ENCODE peak calls at places on chromosomes 3 and 15, in seven cellular contexts. One of them, this sample, is unnamed.

GRCh38 chr3:66416556-66417304 is 84.1 kb downstream of the LRIG1 start:
- DNase-seq in GM23338: no peak
- DNase-seq in activated T-helper 9 cell treated with anti-CD3 and anti-CD28 coated beads, Interleukin-2, amount 50 U/mL, for 16 hours: no peak
- DNase-seq in right atrium auricular region: no peak
- DNase-seq in GDM1: no peak
- DNase-seq in activated CD8-positive, alpha-beta memory T cell treated with anti-CD3 and anti-CD28 coated beads for 1 hour: no peak
- DNase-seq in fibroblast of mammary gland: no peak
- DNase-seq in this sample: no peak

GRCh38 chr3:32399030-32399620 is 7.5 kb downstream of the CMTM7 start:
- DNase-seq in GM23338: peak
- DNase-seq in activated T-helper 9 cell treated with anti-CD3 and anti-CD28 coated beads, Interleukin-2, amount 50 U/mL, for 16 hours: no peak
- DNase-seq in right atrium auricular region: no peak
- DNase-seq in GDM1: peak
- DNase-seq in activated CD8-positive, alpha-beta memory T cell treated with anti-CD3 and anti-CD28 coated beads for 1 hour: no peak
- DNase-seq in fibroblast of mammary gland: peak
- DNase-seq in this sample: peak

GRCh38 chr3:54696313-54696712 is 231.5 kb downstream of the LRTM1 start:
- DNase-seq in GM23338: no peak
- DNase-seq in activated T-helper 9 cell treated with anti-CD3 and anti-CD28 coated beads, Interleukin-2, amount 50 U/mL, for 16 hours: no peak
- DNase-seq in right atrium auricular region: no peak
- DNase-seq in GDM1: no peak
- DNase-seq in activated CD8-positive, alpha-beta memory T cell treated with anti-CD3 and anti-CD28 coated beads for 1 hour: no peak
- DNase-seq in fibroblast of mammary gland: no peak
- DNase-seq in this sample: no peak

GRCh38 chr3:111859061-111859973 is at the start of gene PHLDB2:
- DNase-seq in GM23338: peak
- DNase-seq in activated T-helper 9 cell treated with anti-CD3 and anti-CD28 coated beads, Interleukin-2, amount 50 U/mL, for 16 hours: peak
- DNase-seq in right atrium auricular region: peak
- DNase-seq in GDM1: no peak
- DNase-seq in activated CD8-positive, alpha-beta memory T cell treated with anti-CD3 and anti-CD28 coated beads for 1 hour: peak
- DNase-seq in fibroblast of mammary gland: peak
- DNase-seq in this sample: peak

GRCh38 chr3:177420643-177421042 is 223.4 kb upstream of the TBL1XR1 start:
- DNase-seq in GM23338: no peak
- DNase-seq in activated T-helper 9 cell treated with anti-CD3 and anti-CD28 coated beads, Interleukin-2, amount 50 U/mL, for 16 hours: no peak
- DNase-seq in right atrium auricular region: no peak
- DNase-seq in GDM1: no peak
- DNase-seq in activated CD8-positive, alpha-beta memory T cell treated with anti-CD3 and anti-CD28 coated beads for 1 hour: no peak
- DNase-seq in fibroblast of mammary gland: peak
- DNase-seq in this sample: no peak

GRCh38 chr15:57463360-57463759 is 87.1 kb downstream of the CGNL1 start:
- DNase-seq in GM23338: no peak
- DNase-seq in activated T-helper 9 cell treated with anti-CD3 and anti-CD28 coated beads, Interleukin-2, amount 50 U/mL, for 16 hours: no peak
- DNase-seq in right atrium auricular region: no peak
- DNase-seq in GDM1: no peak
- DNase-seq in activated CD8-positive, alpha-beta memory T cell treated with anti-CD3 and anti-CD28 coated beads for 1 hour: no peak
- DNase-seq in fibroblast of mammary gland: no peak
- DNase-seq in this sample: no peak

GRCh38 chr15:73378089-73378488 is 9.3 kb upstream of the HCN4 start:
- DNase-seq in GM23338: no peak
- DNase-seq in activated T-helper 9 cell treated with anti-CD3 and anti-CD28 coated beads, Interleukin-2, amount 50 U/mL, for 16 hours: no peak
- DNase-seq in right atrium auricular region: no peak
- DNase-seq in GDM1: no peak
- DNase-seq in activated CD8-positive, alpha-beta memory T cell treated with anti-CD3 and anti-CD28 coated beads for 1 hour: no peak
- DNase-seq in fibroblast of mammary gland: no peak
- DNase-seq in this sample: no peak

GRCh38 chr3:51538115-51538458 is 432 bp upstream of the RAD54L2 start:
- DNase-seq in GM23338: peak
- DNase-seq in activated T-helper 9 cell treated with anti-CD3 and anti-CD28 coated beads, Interleukin-2, amount 50 U/mL, for 16 hours: no peak
- DNase-seq in right atrium auricular region: no peak
- DNase-seq in GDM1: no peak
- DNase-seq in activated CD8-positive, alpha-beta memory T cell treated with anti-CD3 and anti-CD28 coated beads for 1 hour: no peak
- DNase-seq in fibroblast of mammary gland: peak
- DNase-seq in this sample: peak

GRCh38 chr3:128851601-128852000 is 27.8 kb upstream of the ACAD9 start:
- DNase-seq in GM23338: no peak
- DNase-seq in activated T-helper 9 cell treated with anti-CD3 and anti-CD28 coated beads, Interleukin-2, amount 50 U/mL, for 16 hours: no peak
- DNase-seq in right atrium auricular region: no peak
- DNase-seq in GDM1: no peak
- DNase-seq in activated CD8-positive, alpha-beta memory T cell treated with anti-CD3 and anti-CD28 coated beads for 1 hour: no peak
- DNase-seq in fibroblast of mammary gland: no peak
- DNase-seq in this sample: no peak

GRCh38 chr3:123421353-123422174 is 27.3 kb downstream of the ADCY5 start:
- DNase-seq in GM23338: no peak
- DNase-seq in activated T-helper 9 cell treated with anti-CD3 and anti-CD28 coated beads, Interleukin-2, amount 50 U/mL, for 16 hours: no peak
- DNase-seq in right atrium auricular region: no peak
- DNase-seq in GDM1: no peak
- DNase-seq in activated CD8-positive, alpha-beta memory T cell treated with anti-CD3 and anti-CD28 coated beads for 1 hour: no peak
- DNase-seq in fibroblast of mammary gland: peak
- DNase-seq in this sample: no peak

GRCh38 chr3:109413049-109413448 is 75.7 kb upstream of the DPPA4 start:
- DNase-seq in GM23338: no peak
- DNase-seq in activated T-helper 9 cell treated with anti-CD3 and anti-CD28 coated beads, Interleukin-2, amount 50 U/mL, for 16 hours: no peak
- DNase-seq in right atrium auricular region: no peak
- DNase-seq in GDM1: no peak
- DNase-seq in activated CD8-positive, alpha-beta memory T cell treated with anti-CD3 and anti-CD28 coated beads for 1 hour: no peak
- DNase-seq in fibroblast of mammary gland: no peak
- DNase-seq in this sample: no peak

GRCh38 chr3:155995525-155996370 is 124.6 kb upstream of the KCNAB1 start:
- DNase-seq in GM23338: peak
- DNase-seq in activated T-helper 9 cell treated with anti-CD3 and anti-CD28 coated beads, Interleukin-2, amount 50 U/mL, for 16 hours: no peak
- DNase-seq in right atrium auricular region: no peak
- DNase-seq in GDM1: no peak
- DNase-seq in activated CD8-positive, alpha-beta memory T cell treated with anti-CD3 and anti-CD28 coated beads for 1 hour: no peak
- DNase-seq in fibroblast of mammary gland: peak
- DNase-seq in this sample: peak

GRCh38 chr3:13753926-13754325 is 125.9 kb downstream of the WNT7A start:
- DNase-seq in GM23338: no peak
- DNase-seq in activated T-helper 9 cell treated with anti-CD3 and anti-CD28 coated beads, Interleukin-2, amount 50 U/mL, for 16 hours: no peak
- DNase-seq in right atrium auricular region: no peak
- DNase-seq in GDM1: no peak
- DNase-seq in activated CD8-positive, alpha-beta memory T cell treated with anti-CD3 and anti-CD28 coated beads for 1 hour: no peak
- DNase-seq in fibroblast of mammary gland: no peak
- DNase-seq in this sample: no peak

GRCh38 chr15:42736793-42737528 is at the start of gene CDAN1:
- DNase-seq in GM23338: peak
- DNase-seq in activated T-helper 9 cell treated with anti-CD3 and anti-CD28 coated beads, Interleukin-2, amount 50 U/mL, for 16 hours: peak
- DNase-seq in right atrium auricular region: peak
- DNase-seq in GDM1: peak
- DNase-seq in activated CD8-positive, alpha-beta memory T cell treated with anti-CD3 and anti-CD28 coated beads for 1 hour: peak
- DNase-seq in fibroblast of mammary gland: peak
- DNase-seq in this sample: peak

GRCh38 chr3:115858995-115859807 is 235.9 kb downstream of the GAP43 start:
- DNase-seq in GM23338: peak
- DNase-seq in activated T-helper 9 cell treated with anti-CD3 and anti-CD28 coated beads, Interleukin-2, amount 50 U/mL, for 16 hours: no peak
- DNase-seq in right atrium auricular region: no peak
- DNase-seq in GDM1: no peak
- DNase-seq in activated CD8-positive, alpha-beta memory T cell treated with anti-CD3 and anti-CD28 coated beads for 1 hour: no peak
- DNase-seq in fibroblast of mammary gland: no peak
- DNase-seq in this sample: peak

GRCh38 chr3:130414457-130414856 is 69.0 kb downstream of the COL6A5 start:
- DNase-seq in GM23338: no peak
- DNase-seq in activated T-helper 9 cell treated with anti-CD3 and anti-CD28 coated beads, Interleukin-2, amount 50 U/mL, for 16 hours: no peak
- DNase-seq in right atrium auricular region: no peak
- DNase-seq in GDM1: no peak
- DNase-seq in activated CD8-positive, alpha-beta memory T cell treated with anti-CD3 and anti-CD28 coated beads for 1 hour: no peak
- DNase-seq in fibroblast of mammary gland: no peak
- DNase-seq in this sample: no peak

GRCh38 chr15:31228980-31229826 is 97.4 kb upstream of the KLF13 start:
- DNase-seq in GM23338: peak
- DNase-seq in activated T-helper 9 cell treated with anti-CD3 and anti-CD28 coated beads, Interleukin-2, amount 50 U/mL, for 16 hours: no peak
- DNase-seq in right atrium auricular region: no peak
- DNase-seq in GDM1: no peak
- DNase-seq in activated CD8-positive, alpha-beta memory T cell treated with anti-CD3 and anti-CD28 coated beads for 1 hour: no peak
- DNase-seq in fibroblast of mammary gland: no peak
- DNase-seq in this sample: peak

GRCh38 chr3:24060055-24060454 is 115.0 kb downstream of the NR1D2 start:
- DNase-seq in GM23338: no peak
- DNase-seq in activated T-helper 9 cell treated with anti-CD3 and anti-CD28 coated beads, Interleukin-2, amount 50 U/mL, for 16 hours: no peak
- DNase-seq in right atrium auricular region: peak
- DNase-seq in GDM1: no peak
- DNase-seq in activated CD8-positive, alpha-beta memory T cell treated with anti-CD3 and anti-CD28 coated beads for 1 hour: no peak
- DNase-seq in fibroblast of mammary gland: peak
- DNase-seq in this sample: peak

GRCh38 chr3:3573341-3573740 is 225.9 kb upstream of the LRRN1 start:
- DNase-seq in GM23338: no peak
- DNase-seq in activated T-helper 9 cell treated with anti-CD3 and anti-CD28 coated beads, Interleukin-2, amount 50 U/mL, for 16 hours: no peak
- DNase-seq in right atrium auricular region: no peak
- DNase-seq in GDM1: no peak
- DNase-seq in activated CD8-positive, alpha-beta memory T cell treated with anti-CD3 and anti-CD28 coated beads for 1 hour: no peak
- DNase-seq in fibroblast of mammary gland: no peak
- DNase-seq in this sample: no peak

GRCh38 chr15:31353931-31354330 is 27.3 kb downstream of the KLF13 start:
- DNase-seq in GM23338: no peak
- DNase-seq in activated T-helper 9 cell treated with anti-CD3 and anti-CD28 coated beads, Interleukin-2, amount 50 U/mL, for 16 hours: no peak
- DNase-seq in right atrium auricular region: no peak
- DNase-seq in GDM1: no peak
- DNase-seq in activated CD8-positive, alpha-beta memory T cell treated with anti-CD3 and anti-CD28 coated beads for 1 hour: no peak
- DNase-seq in fibroblast of mammary gland: no peak
- DNase-seq in this sample: no peak

GRCh38 chr3:70737656-70738309 is 425.3 kb upstream of the MDFIC2 start:
- DNase-seq in GM23338: no peak
- DNase-seq in activated T-helper 9 cell treated with anti-CD3 and anti-CD28 coated beads, Interleukin-2, amount 50 U/mL, for 16 hours: no peak
- DNase-seq in right atrium auricular region: no peak
- DNase-seq in GDM1: peak
- DNase-seq in activated CD8-positive, alpha-beta memory T cell treated with anti-CD3 and anti-CD28 coated beads for 1 hour: no peak
- DNase-seq in fibroblast of mammary gland: no peak
- DNase-seq in this sample: no peak

GRCh38 chr15:67119238-67119846 is 53.9 kb downstream of the SMAD3 start:
- DNase-seq in GM23338: no peak
- DNase-seq in activated T-helper 9 cell treated with anti-CD3 and anti-CD28 coated beads, Interleukin-2, amount 50 U/mL, for 16 hours: no peak
- DNase-seq in right atrium auricular region: no peak
- DNase-seq in GDM1: no peak
- DNase-seq in activated CD8-positive, alpha-beta memory T cell treated with anti-CD3 and anti-CD28 coated beads for 1 hour: no peak
- DNase-seq in fibroblast of mammary gland: no peak
- DNase-seq in this sample: no peak

GRCh38 chr3:17422636-17423035 is 319.8 kb downstream of the TBC1D5 start:
- DNase-seq in GM23338: no peak
- DNase-seq in activated T-helper 9 cell treated with anti-CD3 and anti-CD28 coated beads, Interleukin-2, amount 50 U/mL, for 16 hours: no peak
- DNase-seq in right atrium auricular region: no peak
- DNase-seq in GDM1: no peak
- DNase-seq in activated CD8-positive, alpha-beta memory T cell treated with anti-CD3 and anti-CD28 coated beads for 1 hour: no peak
- DNase-seq in fibroblast of mammary gland: no peak
- DNase-seq in this sample: no peak

GRCh38 chr3:70042683-70043082 is 43.1 kb downstream of the SAMMSON start:
- DNase-seq in GM23338: no peak
- DNase-seq in activated T-helper 9 cell treated with anti-CD3 and anti-CD28 coated beads, Interleukin-2, amount 50 U/mL, for 16 hours: no peak
- DNase-seq in right atrium auricular region: no peak
- DNase-seq in GDM1: no peak
- DNase-seq in activated CD8-positive, alpha-beta memory T cell treated with anti-CD3 and anti-CD28 coated beads for 1 hour: no peak
- DNase-seq in fibroblast of mammary gland: no peak
- DNase-seq in this sample: no peak

GRCh38 chr3:16741890-16742289 is 136.7 kb upstream of the DAZL start:
- DNase-seq in GM23338: no peak
- DNase-seq in activated T-helper 9 cell treated with anti-CD3 and anti-CD28 coated beads, Interleukin-2, amount 50 U/mL, for 16 hours: no peak
- DNase-seq in right atrium auricular region: peak
- DNase-seq in GDM1: no peak
- DNase-seq in activated CD8-positive, alpha-beta memory T cell treated with anti-CD3 and anti-CD28 coated beads for 1 hour: no peak
- DNase-seq in fibroblast of mammary gland: peak
- DNase-seq in this sample: no peak

GRCh38 chr15:61671736-61672135 is 388.5 kb downstream of the VPS13C start:
- DNase-seq in GM23338: no peak
- DNase-seq in activated T-helper 9 cell treated with anti-CD3 and anti-CD28 coated beads, Interleukin-2, amount 50 U/mL, for 16 hours: no peak
- DNase-seq in right atrium auricular region: no peak
- DNase-seq in GDM1: no peak
- DNase-seq in activated CD8-positive, alpha-beta memory T cell treated with anti-CD3 and anti-CD28 coated beads for 1 hour: no peak
- DNase-seq in fibroblast of mammary gland: no peak
- DNase-seq in this sample: no peak

GRCh38 chr15:45224596-45225217 is 27.3 kb upstream of the SLC28A2 start:
- DNase-seq in GM23338: no peak
- DNase-seq in activated T-helper 9 cell treated with anti-CD3 and anti-CD28 coated beads, Interleukin-2, amount 50 U/mL, for 16 hours: no peak
- DNase-seq in right atrium auricular region: no peak
- DNase-seq in GDM1: no peak
- DNase-seq in activated CD8-positive, alpha-beta memory T cell treated with anti-CD3 and anti-CD28 coated beads for 1 hour: no peak
- DNase-seq in fibroblast of mammary gland: no peak
- DNase-seq in this sample: no peak

GRCh38 chr3:122940628-122941086 is 86.9 kb downstream of the SEMA5B start:
- DNase-seq in GM23338: no peak
- DNase-seq in activated T-helper 9 cell treated with anti-CD3 and anti-CD28 coated beads, Interleukin-2, amount 50 U/mL, for 16 hours: no peak
- DNase-seq in right atrium auricular region: no peak
- DNase-seq in GDM1: no peak
- DNase-seq in activated CD8-positive, alpha-beta memory T cell treated with anti-CD3 and anti-CD28 coated beads for 1 hour: no peak
- DNase-seq in fibroblast of mammary gland: peak
- DNase-seq in this sample: no peak

GRCh38 chr3:126134219-126134975 is 46.0 kb downstream of the ALDH1L1 start:
- DNase-seq in GM23338: peak
- DNase-seq in activated T-helper 9 cell treated with anti-CD3 and anti-CD28 coated beads, Interleukin-2, amount 50 U/mL, for 16 hours: no peak
- DNase-seq in right atrium auricular region: peak
- DNase-seq in GDM1: peak
- DNase-seq in activated CD8-positive, alpha-beta memory T cell treated with anti-CD3 and anti-CD28 coated beads for 1 hour: no peak
- DNase-seq in fibroblast of mammary gland: peak
- DNase-seq in this sample: peak

GRCh38 chr3:120196333-120196732 is 88.7 kb downstream of the GPR156 start:
- DNase-seq in GM23338: no peak
- DNase-seq in activated T-helper 9 cell treated with anti-CD3 and anti-CD28 coated beads, Interleukin-2, amount 50 U/mL, for 16 hours: no peak
- DNase-seq in right atrium auricular region: no peak
- DNase-seq in GDM1: no peak
- DNase-seq in activated CD8-positive, alpha-beta memory T cell treated with anti-CD3 and anti-CD28 coated beads for 1 hour: no peak
- DNase-seq in fibroblast of mammary gland: no peak
- DNase-seq in this sample: no peak

GRCh38 chr3:117681619-117682018 is 972.0 kb downstream of the TUSC7 start:
- DNase-seq in GM23338: no peak
- DNase-seq in activated T-helper 9 cell treated with anti-CD3 and anti-CD28 coated beads, Interleukin-2, amount 50 U/mL, for 16 hours: no peak
- DNase-seq in right atrium auricular region: no peak
- DNase-seq in GDM1: no peak
- DNase-seq in activated CD8-positive, alpha-beta memory T cell treated with anti-CD3 and anti-CD28 coated beads for 1 hour: no peak
- DNase-seq in fibroblast of mammary gland: peak
- DNase-seq in this sample: no peak

GRCh38 chr15:85421116-85421925 is 40.9 kb downstream of the AKAP13 start:
- DNase-seq in GM23338: no peak
- DNase-seq in activated T-helper 9 cell treated with anti-CD3 and anti-CD28 coated beads, Interleukin-2, amount 50 U/mL, for 16 hours: no peak
- DNase-seq in right atrium auricular region: no peak
- DNase-seq in GDM1: no peak
- DNase-seq in activated CD8-positive, alpha-beta memory T cell treated with anti-CD3 and anti-CD28 coated beads for 1 hour: no peak
- DNase-seq in fibroblast of mammary gland: no peak
- DNase-seq in this sample: no peak

GRCh38 chr3:6985848-6986247 is 124.9 kb downstream of the GRM7 start:
- DNase-seq in GM23338: no peak
- DNase-seq in activated T-helper 9 cell treated with anti-CD3 and anti-CD28 coated beads, Interleukin-2, amount 50 U/mL, for 16 hours: no peak
- DNase-seq in right atrium auricular region: no peak
- DNase-seq in GDM1: no peak
- DNase-seq in activated CD8-positive, alpha-beta memory T cell treated with anti-CD3 and anti-CD28 coated beads for 1 hour: no peak
- DNase-seq in fibroblast of mammary gland: no peak
- DNase-seq in this sample: no peak

GRCh38 chr3:167976880-167977498 is 118.7 kb downstream of the GOLIM4 start:
- DNase-seq in GM23338: no peak
- DNase-seq in activated T-helper 9 cell treated with anti-CD3 and anti-CD28 coated beads, Interleukin-2, amount 50 U/mL, for 16 hours: no peak
- DNase-seq in right atrium auricular region: no peak
- DNase-seq in GDM1: no peak
- DNase-seq in activated CD8-positive, alpha-beta memory T cell treated with anti-CD3 and anti-CD28 coated beads for 1 hour: no peak
- DNase-seq in fibroblast of mammary gland: no peak
- DNase-seq in this sample: no peak

GRCh38 chr3:53518495-53518981 is 24.1 kb downstream of the CACNA1D start:
- DNase-seq in GM23338: no peak
- DNase-seq in activated T-helper 9 cell treated with anti-CD3 and anti-CD28 coated beads, Interleukin-2, amount 50 U/mL, for 16 hours: no peak
- DNase-seq in right atrium auricular region: no peak
- DNase-seq in GDM1: no peak
- DNase-seq in activated CD8-positive, alpha-beta memory T cell treated with anti-CD3 and anti-CD28 coated beads for 1 hour: no peak
- DNase-seq in fibroblast of mammary gland: peak
- DNase-seq in this sample: no peak

GRCh38 chr15:101179341-101180153 is 72.3 kb downstream of the CHSY1 start:
- DNase-seq in GM23338: no peak
- DNase-seq in activated T-helper 9 cell treated with anti-CD3 and anti-CD28 coated beads, Interleukin-2, amount 50 U/mL, for 16 hours: no peak
- DNase-seq in right atrium auricular region: no peak
- DNase-seq in GDM1: no peak
- DNase-seq in activated CD8-positive, alpha-beta memory T cell treated with anti-CD3 and anti-CD28 coated beads for 1 hour: no peak
- DNase-seq in fibroblast of mammary gland: peak
- DNase-seq in this sample: no peak

GRCh38 chr3:14227866-14228265 is 49.2 kb downstream of the LSM3 start:
- DNase-seq in GM23338: no peak
- DNase-seq in activated T-helper 9 cell treated with anti-CD3 and anti-CD28 coated beads, Interleukin-2, amount 50 U/mL, for 16 hours: no peak
- DNase-seq in right atrium auricular region: no peak
- DNase-seq in GDM1: no peak
- DNase-seq in activated CD8-positive, alpha-beta memory T cell treated with anti-CD3 and anti-CD28 coated beads for 1 hour: no peak
- DNase-seq in fibroblast of mammary gland: no peak
- DNase-seq in this sample: no peak

GRCh38 chr15:75672646-75673425 is 25.1 kb downstream of the SNX33 start:
- DNase-seq in GM23338: peak
- DNase-seq in activated T-helper 9 cell treated with anti-CD3 and anti-CD28 coated beads, Interleukin-2, amount 50 U/mL, for 16 hours: no peak
- DNase-seq in right atrium auricular region: no peak
- DNase-seq in GDM1: no peak
- DNase-seq in activated CD8-positive, alpha-beta memory T cell treated with anti-CD3 and anti-CD28 coated beads for 1 hour: no peak
- DNase-seq in fibroblast of mammary gland: peak
- DNase-seq in this sample: peak